ENCODE peak calls at places on chromosomes 12 and 14, in six cellular contexts. E is A549, Q is right lobe of liver, X is upper lobe of left lung, Z is transverse colon, G is heart left ventricle. W is an unnamed sample.

GRCh38 chr14:61300209-61300608 is 19.1 kb upstream of the TMEM30B start:
- DNase-seq in Z (no peak), Q (no peak), E (no peak), X (no peak), G (no peak), W (no peak)

GRCh38 chr12:50297027-50297426 is 13.7 kb upstream of the LIMA1 start:
- DNase-seq in G (no peak), Q (no peak), X (no peak), E (no peak), Z (no peak), W (no peak)

GRCh38 chr12:1908758-1909157 is 9.7 kb downstream of the CACNA2D4 start:
- DNase-seq in G (no peak), Z (no peak), E (no peak), X (no peak), Q (peak; percentile 37), W (peak; percentile 4)

GRCh38 chr12:47079365-47079893 is at the start of gene PCED1B:
- DNase-seq in G (peak; percentile 76), Z (peak; percentile 77), E (peak; percentile 76), Q (peak; percentile 81), X (peak; percentile 86), W (peak; percentile 84)

GRCh38 chr12:130288201-130288600 is 49.5 kb upstream of the PIWIL1 start:
- DNase-seq in Q (no peak), G (no peak), X (no peak), Z (no peak), E (no peak), W (no peak)

GRCh38 chr14:96088911-96089310 is 49.7 kb downstream of the C14orf132 start:
- DNase-seq in Q (peak; percentile 11), E (no peak), G (no peak), X (no peak), Z (no peak), W (no peak)

GRCh38 chr12:105256921-105257320 is 20.9 kb upstream of the APPL2 start:
- DNase-seq in Q (no peak), G (no peak), X (no peak), Z (no peak), E (no peak), W (no peak)

GRCh38 chr12:30154996-30155730 is 371.4 kb upstream of the TMTC1 start:
- DNase-seq in G (no peak), Q (no peak), X (no peak), E (no peak), Z (no peak), W (no peak)

GRCh38 chr14:101960225-101960624 is 4.1 kb upstream of the DYNC1H1 start:
- DNase-seq in Q (peak; percentile 42), G (no peak), E (no peak), X (no peak), Z (no peak), W (no peak)

GRCh38 chr14:24390696-24391468 is 7.9 kb upstream of the NYNRIN start:
- DNase-seq in X (no peak), Z (no peak), E (no peak), Q (no peak), G (no peak), W (no peak)

GRCh38 chr14:69657961-69658360 is 46.6 kb downstream of the SUSD6 start:
- DNase-seq in G (no peak), E (no peak), Z (peak; percentile 72), Q (peak; percentile 78), X (peak; percentile 82), W (no peak)

GRCh38 chr12:82517027-82517426 is 158.7 kb downstream of the METTL25 start:
- DNase-seq in Q (no peak), X (no peak), G (no peak), Z (no peak), E (peak; percentile 52), W (no peak)

GRCh38 chr12:56645201-56645716 is 525 bp downstream of the ATP5F1B start:
- DNase-seq in E (no peak), X (no peak), G (no peak), Z (peak; percentile 16), Q (peak; percentile 54), W (peak; percentile 76)

GRCh38 chr12:6295187-6295811 is 15.2 kb upstream of the PLEKHG6 start:
- DNase-seq in E (peak; percentile 97), Q (no peak), Z (peak; percentile 83), X (no peak), G (peak; percentile 53), W (no peak)

DNA sequence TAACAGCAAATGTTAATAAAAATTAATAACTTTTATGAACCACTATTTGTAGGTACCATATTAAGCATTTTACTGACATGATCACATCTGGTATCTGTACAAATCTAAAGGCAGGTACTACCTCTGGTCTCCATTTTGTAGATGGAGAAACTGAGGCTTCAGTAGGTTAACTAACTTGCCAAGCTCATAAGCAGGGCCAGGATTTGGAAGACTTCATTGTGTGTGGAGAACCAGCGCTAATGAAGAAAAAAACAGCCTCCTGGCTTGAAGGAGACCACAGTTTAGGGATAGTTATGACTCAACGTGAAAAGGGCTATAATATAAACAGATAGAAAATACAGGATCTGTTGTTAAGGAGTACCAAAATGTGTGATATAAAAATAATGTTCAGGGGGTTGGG is 1.0 kb downstream of the NUP37 start:
- DNase-seq in X (no peak), Z (no peak), Q (no peak), G (no peak), E (no peak), W (no peak)
- H3K27ac ChIP-seq in X (no peak overlapping the region), Z (no peak overlapping the region), Q (no peak overlapping the region), G (no peak overlapping the region), E (peak overlapping the region; percentile 97), W (no peak overlapping the region)

GRCh38 chr14:22650046-22650739 is 6.0 kb upstream of the OR6J1 start:
- DNase-seq in E (no peak), X (no peak), Z (no peak), Q (no peak), G (no peak), W (no peak)

GRCh38 chr14:22651586-22651985 is 7.4 kb upstream of the OR6J1 start:
- DNase-seq in Q (no peak), E (no peak), G (no peak), Z (no peak), X (no peak), W (no peak)

GRCh38 chr14:22653012-22653621 is 9.0 kb upstream of the OR6J1 start:
- DNase-seq in E (peak; percentile 83), Z (peak; percentile 72), Q (peak; percentile 66), X (peak; percentile 57), G (peak; percentile 53), W (peak; percentile 72)

GRCh38 chr14:22648506-22648905 is 4.4 kb upstream of the OR6J1 start:
- DNase-seq in G (no peak), Q (no peak), E (no peak), X (no peak), Z (no peak), W (no peak)

DNA sequence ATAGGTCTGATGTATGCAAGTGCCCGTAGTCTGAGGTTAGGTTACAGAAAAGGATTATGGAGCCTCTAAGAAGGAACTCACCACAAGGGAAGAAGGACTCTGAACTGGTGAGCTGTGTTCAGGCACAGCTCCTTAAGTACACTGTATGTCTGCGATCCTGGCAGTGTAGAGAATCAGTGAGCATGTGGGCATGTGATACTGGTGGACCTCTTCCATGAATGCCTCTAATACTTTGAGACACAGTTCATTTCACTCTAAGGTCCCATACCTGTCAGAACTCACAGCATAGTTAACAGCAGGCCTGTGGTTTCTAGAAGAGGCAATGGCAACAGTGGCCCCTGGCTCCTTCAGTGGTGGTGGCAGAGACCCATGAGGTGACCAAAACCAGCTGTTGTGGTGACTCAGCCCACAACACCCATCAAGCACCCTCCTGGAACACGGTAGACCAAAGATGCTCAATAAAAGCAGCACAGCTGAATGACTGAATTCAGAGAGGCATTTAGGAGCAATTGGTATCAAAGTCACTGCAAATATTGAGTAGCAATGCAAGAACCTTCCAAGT is 6.9 kb upstream of the OR6J1 start:
- DNase-seq in G (no peak), X (no peak), Z (no peak), E (peak; percentile 60), Q (no peak), W (no peak)
- TF ChIP-seq POLR2A in G (no peak), X (no peak), Z (no peak), E (peak; percentile 77), Q (no peak), W (no peak)

GRCh38 chr12:41217731-41218130 is 29.6 kb downstream of the PDZRN4 start:
- DNase-seq in Z (no peak), X (no peak), E (no peak), Q (no peak), G (no peak), W (no peak)

GRCh38 chr12:41225179-41225578 is 37.1 kb downstream of the PDZRN4 start:
- DNase-seq in E (no peak), Q (no peak), G (no peak), Z (no peak), X (no peak), W (no peak)

GRCh38 chr12:41224066-41224465 is 35.9 kb downstream of the PDZRN4 start:
- DNase-seq in G (no peak), Q (no peak), X (no peak), E (no peak), Z (no peak), W (no peak)

GRCh38 chr12:41223600-41223999 is 35.5 kb downstream of the PDZRN4 start:
- DNase-seq in Q (no peak), X (no peak), Z (no peak), G (no peak), E (no peak), W (no peak)

GRCh38 chr12:41220931-41221330 is 32.8 kb downstream of the PDZRN4 start:
- DNase-seq in Z (no peak), Q (no peak), E (no peak), G (no peak), X (no peak), W (no peak)
- H3K27ac ChIP-seq in Z (peak overlapping the region; percentile 35), Q (no peak overlapping the region), E (no peak overlapping the region), G (no peak overlapping the region), X (no peak overlapping the region), W (no peak overlapping the region)

GRCh38 chr12:4320859-4321701 is at the start of gene TIGAR:
- DNase-seq in Q (peak; percentile 95), Z (peak; percentile 95), E (peak; percentile 95), X (peak; percentile 95), G (peak; percentile 96), W (peak; percentile 92)
- TF ChIP-seq POLR2A in Q (peak; percentile 94), Z (peak; percentile 94), E (peak; percentile 98), X (peak; percentile 96), G (no peak), W (peak; percentile 74)